ENCODE peak calls at places on chromosomes 1 and 21, in ten cellular contexts. M is breast epithelium, H is right lobe of liver, U is ovary, G is heart left ventricle, D is thyroid gland, C is HCT116, J is suprapubic skin, E is body of pancreas, L is stomach. V is an unnamed sample.

GRCh38 chr1:42013881-42014470 is 95.3 kb upstream of the HIVEP3 start:
- DNase-seq in M (no peak), H (no peak), U (peak), G (no peak), D (no peak), C (no peak), J (no peak), E (no peak), L (no peak), V (peak)

GRCh38 chr1:216221260-216221700 is 202.0 kb downstream of the USH2A start:
- DNase-seq in M (peak), H (no peak), U (no peak), G (no peak), D (peak), C (peak), J (no peak), E (peak), L (peak), V (peak)

GRCh38 chr1:116254776-116255175 is 118.3 kb upstream of the ATP1A1 start:
- DNase-seq in M (no peak), H (no peak), U (no peak), G (no peak), D (no peak), C (no peak), J (no peak), E (no peak), L (no peak), V (no peak)

GRCh38 chr1:42936309-42937078 is 22.2 kb downstream of the SLC2A1 start:
- DNase-seq in M (peak), H (no peak), U (peak), G (no peak), D (no peak), C (peak), J (peak), E (peak), L (peak), V (no peak)

GRCh38 chr1:92443893-92444292 is 42.8 kb downstream of the GFI1 start:
- DNase-seq in M (no peak), H (no peak), U (no peak), G (no peak), D (no peak), C (no peak), J (no peak), E (no peak), L (no peak), V (no peak)

GRCh38 chr21:43824250-43824882 is 35.0 kb downstream of the RRP1 start:
- DNase-seq in M (no peak), H (peak), U (no peak), G (no peak), D (no peak), C (no peak), J (no peak), E (no peak), L (no peak), V (no peak)

GRCh38 chr1:21294266-21295058 is 4.2 kb upstream of the ECE1 start:
- DNase-seq in M (no peak), H (no peak), U (no peak), G (no peak), D (no peak), C (peak), J (no peak), E (no peak), L (peak), V (no peak)

GRCh38 chr1:9293512-9294439 is 1.1 kb downstream of the SPSB1 start:
- DNase-seq in M (no peak), H (no peak), U (no peak), G (no peak), D (peak), C (no peak), J (no peak), E (peak), L (peak), V (no peak)

GRCh38 chr1:6245869-6246496 is 2.0 kb downstream of the HES3 start:
- DNase-seq in M (no peak), H (peak), U (no peak), G (no peak), D (no peak), C (no peak), J (no peak), E (peak), L (peak), V (no peak)

GRCh38 chr1:55980574-55980973 is 598.8 kb downstream of the PLPP3 start:
- DNase-seq in M (no peak), H (no peak), U (no peak), G (no peak), D (no peak), C (no peak), J (no peak), E (no peak), L (no peak), V (no peak)

GRCh38 chr1:91803133-91803532 is 82.8 kb downstream of the TGFBR3 start:
- DNase-seq in M (no peak), H (no peak), U (no peak), G (no peak), D (no peak), C (no peak), J (no peak), E (no peak), L (no peak), V (no peak)

GRCh38 chr1:228364706-228365213 is 41.9 kb downstream of the TRIM11 start:
- DNase-seq in M (no peak), H (peak), U (peak), G (peak), D (no peak), C (no peak), J (peak), E (no peak), L (no peak), V (no peak)

GRCh38 chr1:218588555-218589172 is 243.5 kb downstream of the TGFB2 start:
- DNase-seq in M (no peak), H (no peak), U (no peak), G (no peak), D (no peak), C (no peak), J (no peak), E (no peak), L (no peak), V (no peak)

DNA sequence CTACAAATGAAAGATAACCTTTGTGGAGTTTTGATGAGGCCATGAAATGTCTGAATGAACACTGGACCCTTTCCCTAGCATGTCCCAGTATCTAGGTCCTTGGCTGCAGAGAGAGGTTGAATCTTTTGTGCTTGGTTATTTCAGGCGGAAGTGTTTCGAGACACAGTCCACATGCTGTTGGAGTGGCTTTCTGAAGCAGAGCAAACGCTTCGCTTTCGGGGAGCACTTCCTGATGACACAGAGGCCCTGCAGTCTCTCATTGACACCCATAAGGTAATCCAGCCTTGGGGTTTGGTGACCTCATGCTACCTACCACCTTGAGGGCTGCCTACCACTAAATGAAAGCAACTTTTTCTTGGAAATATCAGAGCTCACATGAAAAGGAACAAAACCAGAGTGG is 38.9 kb upstream of the BMP8A start:
- DNase-seq in M (no peak), H (no peak), U (no peak), G (no peak), D (no peak), C (no peak), J (no peak), E (no peak), L (no peak), V (no peak)
- TF ChIP-seq POLR2A in M (no peak), H (no peak), U (no peak), G (no peak), D (no peak), C (no peak), J (no peak), E (no peak), L (no peak), V (no peak)

GRCh38 chr1:244801246-244801645 is 34.2 kb upstream of the COX20 start:
- DNase-seq in M (no peak), H (no peak), U (no peak), G (peak), D (peak), C (peak), J (no peak), E (peak), L (peak), V (peak)
- TF ChIP-seq CTCF in M (peak), H (peak), U (no peak), G (peak), D (peak), C (peak), J (peak), E (peak), L (peak), V (no peak)

GRCh38 chr1:27348861-27349783 is 7.3 kb downstream of the SYTL1 start:
- DNase-seq in M (peak), H (no peak), U (no peak), G (peak), D (peak), C (peak), J (peak), E (peak), L (peak), V (no peak)
- TF ChIP-seq POLR2A in M (no peak), H (no peak), U (no peak), G (no peak), D (no peak), C (no peak), J (no peak), E (no peak), L (no peak), V (no peak)

DNA sequence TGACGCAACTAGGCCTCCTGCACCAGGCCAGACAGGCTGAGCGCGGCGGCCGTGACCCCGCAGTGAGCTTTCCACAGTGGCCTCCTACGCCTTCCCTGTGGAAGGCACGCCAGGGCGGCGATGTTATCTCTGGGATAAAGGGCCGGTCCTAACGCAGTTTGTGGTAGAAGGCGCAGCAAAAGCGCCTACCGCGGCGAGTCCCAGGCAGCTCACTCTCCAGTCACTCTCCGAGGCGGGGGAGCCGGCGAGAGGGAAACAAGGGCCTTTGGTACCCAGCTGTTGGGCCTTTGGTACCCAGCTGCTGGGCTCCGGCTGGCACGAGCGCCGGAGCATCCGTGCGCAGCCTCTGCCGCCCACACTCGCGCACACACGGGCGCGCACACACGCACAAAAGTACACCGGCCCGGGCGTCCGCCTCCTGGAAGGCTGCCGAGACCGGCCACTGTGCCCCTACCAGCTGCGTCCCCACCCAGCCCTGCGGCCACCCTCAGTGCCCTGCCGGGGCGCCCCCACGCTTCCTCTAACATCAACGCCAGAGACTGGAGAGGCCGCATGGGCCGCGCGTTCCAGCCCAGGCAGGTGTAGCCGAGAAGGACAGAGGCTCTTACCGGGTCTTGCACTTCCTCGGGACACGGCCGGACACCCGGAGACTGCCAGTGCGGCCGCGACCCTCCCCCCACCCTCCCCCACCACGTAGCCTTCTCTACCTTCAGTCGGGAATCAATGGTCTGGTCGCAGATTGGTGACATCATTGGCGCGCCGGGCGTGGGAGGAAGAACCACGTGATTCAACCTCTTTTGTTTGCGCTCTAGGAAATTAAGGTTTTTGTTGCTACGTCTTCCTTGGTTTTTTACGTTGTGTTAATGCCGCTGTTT is 19.5 kb upstream of the ADAR start:
- DNase-seq in M (peak), H (peak), U (peak), G (peak), D (peak), C (peak), J (peak), E (peak), L (peak), V (peak)
- TF ChIP-seq CTCF in M (no peak), H (no peak), U (no peak), G (peak), D (no peak), C (no peak), J (no peak), E (no peak), L (no peak), V (no peak)

DNA sequence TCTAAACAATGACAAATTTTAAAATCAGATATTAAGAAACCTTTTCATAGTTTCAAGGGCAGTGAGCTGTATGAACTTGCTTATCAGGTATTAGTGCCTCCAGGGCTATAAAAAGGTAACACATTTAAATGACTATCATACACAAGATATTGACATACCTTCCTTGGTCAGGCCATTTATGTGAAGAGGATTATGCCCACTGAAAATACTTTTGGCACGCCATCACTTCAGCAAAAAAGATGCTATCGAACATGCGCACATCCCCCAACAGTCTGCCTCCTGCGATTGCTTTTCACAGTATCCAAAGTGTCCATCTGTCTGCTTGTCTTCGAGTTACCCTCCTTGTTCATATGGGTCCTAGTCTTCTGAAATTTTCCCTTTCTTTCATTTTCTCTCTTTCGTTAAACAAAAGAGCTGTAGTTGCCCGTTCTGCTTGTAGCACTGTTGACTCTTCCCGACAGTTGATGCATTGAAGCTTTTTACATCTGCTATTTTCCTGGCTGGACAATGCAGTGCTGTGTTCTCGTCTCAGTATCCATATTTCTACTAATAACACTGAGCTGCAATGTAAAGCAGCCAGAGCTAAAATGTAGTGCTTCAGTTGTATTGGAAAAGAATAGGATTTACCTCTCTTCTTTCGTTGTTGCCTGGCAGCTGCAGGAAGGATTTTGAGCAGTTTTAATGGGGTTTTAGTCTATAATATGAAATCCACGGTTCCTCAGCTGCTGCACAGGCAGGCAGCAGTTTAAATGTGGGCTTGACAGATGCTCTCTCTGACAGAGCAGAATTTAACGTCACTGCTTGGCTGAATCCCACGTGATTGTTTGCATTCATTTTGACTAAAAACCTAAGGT is at the start of gene B3GALT2:
- DNase-seq in M (no peak), H (no peak), U (no peak), G (peak), D (peak), C (no peak), J (no peak), E (no peak), L (no peak), V (no peak)
- TF ChIP-seq POLR2A in M (no peak), H (no peak), U (no peak), G (no peak), D (no peak), C (no peak), J (no peak), E (no peak), L (no peak), V (no peak)

GRCh38 chr1:45230537-45230936 is 24.1 kb upstream of the ZSWIM5 start:
- DNase-seq in M (no peak), H (no peak), U (no peak), G (no peak), D (peak), C (no peak), J (no peak), E (peak), L (peak), V (no peak)
- TF ChIP-seq CTCF in M (no peak), H (peak), U (no peak), G (no peak), D (peak), C (peak), J (no peak), E (no peak), L (no peak), V (no peak)

GRCh38 chr1:244834596-244835275 is 722 bp upstream of the COX20 start:
- DNase-seq in M (peak), H (peak), U (no peak), G (peak), D (no peak), C (peak), J (peak), E (peak), L (peak), V (peak)

GRCh38 chr1:244836135-244836521 is 670 bp downstream of the COX20 start:
- DNase-seq in M (no peak), H (no peak), U (no peak), G (no peak), D (no peak), C (no peak), J (no peak), E (no peak), L (no peak), V (no peak)

GRCh38 chr1:244835276-244836134 is at the start of gene COX20:
- DNase-seq in M (peak), H (peak), U (peak), G (peak), D (peak), C (peak), J (peak), E (peak), L (peak), V (peak)

GRCh38 chr1:244836598-244836997 is 1.1 kb downstream of the COX20 start:
- DNase-seq in M (no peak), H (no peak), U (no peak), G (no peak), D (no peak), C (no peak), J (no peak), E (no peak), L (no peak), V (no peak)

GRCh38 chr1:244833734-244834595 is 1.5 kb upstream of the COX20 start:
- DNase-seq in M (peak), H (no peak), U (peak), G (peak), D (peak), C (peak), J (peak), E (peak), L (peak), V (peak)
- TF ChIP-seq POLR2A in M (no peak), H (peak), U (no peak), G (no peak), D (no peak), C (peak), J (peak), E (peak), L (no peak), V (no peak)

GRCh38 chr1:151198254-151199127 is at the start of gene PIP5K1A:
- DNase-seq in M (peak), H (peak), U (peak), G (peak), D (peak), C (peak), J (peak), E (peak), L (peak), V (peak)
- TF ChIP-seq CTCF in M (no peak), H (no peak), U (no peak), G (no peak), D (no peak), C (no peak), J (no peak), E (no peak), L (no peak), V (no peak)

DNA sequence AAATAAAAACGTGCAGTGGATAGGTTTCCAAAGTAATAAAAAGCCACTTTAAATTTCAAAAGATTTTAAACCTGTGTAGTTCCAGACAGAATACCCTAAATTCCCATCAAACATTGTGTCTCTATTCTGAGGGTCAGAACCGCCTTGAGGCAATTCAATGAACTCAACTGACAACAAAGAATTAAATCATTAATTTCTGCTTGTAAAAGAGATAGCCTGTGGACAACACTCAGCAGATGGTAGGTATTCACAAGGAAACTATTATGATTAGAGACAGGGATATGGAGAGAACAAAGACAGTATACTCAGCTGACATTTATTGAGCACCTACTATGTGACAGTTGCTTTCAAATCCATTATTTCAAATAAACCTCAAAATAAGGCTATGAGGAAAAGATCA is 35.1 kb upstream of the JUN start:
- DNase-seq in M (no peak), H (no peak), U (no peak), G (no peak), D (no peak), C (no peak), J (no peak), E (no peak), L (no peak), V (no peak)
- TF ChIP-seq POLR2A in M (no peak), H (no peak), U (no peak), G (no peak), D (no peak), C (no peak), J (no peak), E (no peak), L (no peak), V (no peak)

GRCh38 chr1:212702672-212703071 is 3.0 kb upstream of the BATF3 start:
- DNase-seq in M (no peak), H (no peak), U (no peak), G (no peak), D (no peak), C (no peak), J (no peak), E (no peak), L (no peak), V (no peak)

GRCh38 chr1:212700597-212700891 is 904 bp upstream of the BATF3 start:
- DNase-seq in M (no peak), H (no peak), U (no peak), G (no peak), D (peak), C (no peak), J (no peak), E (peak), L (no peak), V (no peak)

GRCh38 chr1:212700892-212701819 is 1.5 kb upstream of the BATF3 start:
- DNase-seq in M (peak), H (peak), U (no peak), G (peak), D (peak), C (no peak), J (peak), E (peak), L (peak), V (peak)

GRCh38 chr1:212699839-212700596 is at the start of gene BATF3:
- DNase-seq in M (no peak), H (peak), U (peak), G (peak), D (no peak), C (no peak), J (peak), E (peak), L (peak), V (peak)

DNA sequence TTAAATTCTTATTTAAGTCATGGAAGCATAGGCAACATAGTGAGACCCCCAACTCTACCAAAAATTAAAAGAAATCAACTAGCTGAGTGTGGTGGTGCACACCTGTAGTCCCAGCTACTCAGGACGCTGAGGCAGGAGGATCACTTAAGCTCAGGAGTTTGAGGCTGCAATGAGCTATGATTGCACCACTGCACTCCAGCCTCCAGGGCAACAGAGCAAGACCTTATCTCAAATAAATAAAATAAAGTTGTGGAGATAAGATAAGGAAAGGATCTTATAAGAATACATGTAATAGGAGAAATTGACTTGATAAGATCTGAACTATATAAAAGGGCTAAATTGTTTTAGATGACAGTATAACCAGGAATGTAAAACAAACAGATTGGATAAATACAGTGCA is 2.3 kb upstream of the BATF3 start:
- DNase-seq in M (no peak), H (no peak), U (no peak), G (no peak), D (no peak), C (no peak), J (no peak), E (no peak), L (no peak), V (no peak)
- TF ChIP-seq CTCF in M (no peak), H (no peak), U (no peak), G (no peak), D (no peak), C (no peak), J (no peak), E (no peak), L (no peak), V (no peak)

V was measured in lower leg skin.